ENCODE peak calls at places on chromosomes 7 and 10, in six cellular contexts. E is ovary, J is fibroblast of lung, A is cardiac muscle cell, L is psoas muscle, X is left ventricle myocardium inferior. U is an unnamed sample.

GRCh38 chr7:104966022-104966421 is 48.0 kb upstream of the KMT2E start:
- DNase-seq in E (no peak), J (no peak), A (no peak), L (no peak), X (no peak), U (no peak)

GRCh38 chr7:50721661-50722259 is 60.9 kb downstream of the GRB10 start:
- DNase-seq in E (no peak), J (peak; percentile 46), A (peak; percentile 56), L (no peak), X (peak; percentile 32), U (no peak)

GRCh38 chr7:57876-58275 is 134.5 kb upstream of the FAM20C start:
- DNase-seq in E (peak; percentile 14), J (no peak), A (peak; percentile 47), L (no peak), X (no peak), U (no peak)

GRCh38 chr7:117588352-117588794 is 108.5 kb downstream of the CFTR start:
- DNase-seq in E (no peak), J (peak; percentile 66), A (peak; percentile 59), L (no peak), X (no peak), U (no peak)

GRCh38 chr7:50461695-50462094 is 11.5 kb upstream of the FIGNL1 start:
- DNase-seq in E (no peak), J (no peak), A (no peak), L (no peak), X (no peak), U (no peak)

GRCh38 chr7:1022801-1023465 is 21.4 kb upstream of the GPR146 start:
- DNase-seq in E (no peak), J (no peak), A (no peak), L (no peak), X (no peak), U (no peak)

GRCh38 chr7:28808786-28809533 is 149.2 kb downstream of the TRIL start:
- DNase-seq in E (no peak), J (peak; percentile 30), A (peak; percentile 12), L (no peak), X (no peak), U (peak; percentile 14)

GRCh38 chr10:91391915-91392314 is 18.2 kb upstream of the HECTD2 start:
- DNase-seq in E (no peak), J (no peak), A (no peak), L (no peak), X (no peak), U (peak; percentile 74)

GRCh38 chr10:105726149-105726548 is 1085.1 kb downstream of the SORCS3 start:
- DNase-seq in E (no peak), J (no peak), A (no peak), L (no peak), X (no peak), U (no peak)

GRCh38 chr7:127486654-127487053 is 94.1 kb upstream of the ZNF800 start:
- DNase-seq in E (no peak), J (no peak), A (no peak), L (no peak), X (no peak), U (no peak)

GRCh38 chr7:55074008-55074499 is 55.2 kb downstream of the EGFR start:
- DNase-seq in E (no peak), J (peak; percentile 91), A (peak; percentile 72), L (no peak), X (peak; percentile 42), U (no peak)

GRCh38 chr7:112205348-112206237 is 606 bp downstream of the DOCK4 start:
- DNase-seq in E (peak; percentile 80), J (peak; percentile 77), A (peak; percentile 78), L (peak; percentile 62), X (peak; percentile 73), U (peak; percentile 54)

GRCh38 chr7:117834983-117835664 is 38.1 kb downstream of the CTTNBP2 start:
- DNase-seq in E (no peak), J (no peak), A (no peak), L (no peak), X (no peak), U (peak; percentile 80)

GRCh38 chr10:47031251-47031952 is 120.2 kb downstream of the PTPN20 start:
- DNase-seq in E (no peak), J (no peak), A (no peak), L (peak; percentile 47), X (no peak), U (no peak)

GRCh38 chr10:15208221-15208620 is 39.7 kb upstream of the NMT2 start:
- DNase-seq in E (no peak), J (no peak), A (no peak), L (no peak), X (no peak), U (no peak)

GRCh38 chr7:127438836-127439235 is 46.3 kb upstream of the ZNF800 start:
- DNase-seq in E (no peak), J (peak; percentile 28), A (no peak), L (no peak), X (no peak), U (no peak)

GRCh38 chr7:159122276-159122675 is 22.4 kb downstream of the VIPR2 start:
- DNase-seq in E (no peak), J (no peak), A (no peak), L (no peak), X (no peak), U (no peak)

GRCh38 chr7:88357794-88358533 is 51.3 kb upstream of the STEAP4 start:
- DNase-seq in E (no peak), J (no peak), A (peak; percentile 17), L (no peak), X (no peak), U (no peak)

GRCh38 chr10:23779287-23779686 is 340.4 kb downstream of the OTUD1 start:
- DNase-seq in E (no peak), J (no peak), A (no peak), L (no peak), X (no peak), U (no peak)

GRCh38 chr10:71342850-71343773 is 24.1 kb downstream of the SLC29A3 start:
- DNase-seq in E (no peak), J (peak; percentile 15), A (peak; percentile 7), L (no peak), X (no peak), U (no peak)

GRCh38 chr10:100008708-100009282 is 952 bp downstream of the DNMBP start:
- DNase-seq in E (no peak), J (peak; percentile 28), A (no peak), L (no peak), X (no peak), U (no peak)

GRCh38 chr10:100006241-100006886 is 3.4 kb downstream of the DNMBP start:
- DNase-seq in E (no peak), J (peak; percentile 98), A (peak; percentile 91), L (no peak), X (no peak), U (no peak)

GRCh38 chr10:100008142-100008522 is 1.6 kb downstream of the DNMBP start:
- DNase-seq in E (no peak), J (peak; percentile 76), A (peak; percentile 61), L (no peak), X (no peak), U (no peak)

GRCh38 chr10:100009283-100009792 is 409 bp downstream of the DNMBP start:
- DNase-seq in E (no peak), J (no peak), A (no peak), L (no peak), X (no peak), U (peak; percentile 68)

DNA sequence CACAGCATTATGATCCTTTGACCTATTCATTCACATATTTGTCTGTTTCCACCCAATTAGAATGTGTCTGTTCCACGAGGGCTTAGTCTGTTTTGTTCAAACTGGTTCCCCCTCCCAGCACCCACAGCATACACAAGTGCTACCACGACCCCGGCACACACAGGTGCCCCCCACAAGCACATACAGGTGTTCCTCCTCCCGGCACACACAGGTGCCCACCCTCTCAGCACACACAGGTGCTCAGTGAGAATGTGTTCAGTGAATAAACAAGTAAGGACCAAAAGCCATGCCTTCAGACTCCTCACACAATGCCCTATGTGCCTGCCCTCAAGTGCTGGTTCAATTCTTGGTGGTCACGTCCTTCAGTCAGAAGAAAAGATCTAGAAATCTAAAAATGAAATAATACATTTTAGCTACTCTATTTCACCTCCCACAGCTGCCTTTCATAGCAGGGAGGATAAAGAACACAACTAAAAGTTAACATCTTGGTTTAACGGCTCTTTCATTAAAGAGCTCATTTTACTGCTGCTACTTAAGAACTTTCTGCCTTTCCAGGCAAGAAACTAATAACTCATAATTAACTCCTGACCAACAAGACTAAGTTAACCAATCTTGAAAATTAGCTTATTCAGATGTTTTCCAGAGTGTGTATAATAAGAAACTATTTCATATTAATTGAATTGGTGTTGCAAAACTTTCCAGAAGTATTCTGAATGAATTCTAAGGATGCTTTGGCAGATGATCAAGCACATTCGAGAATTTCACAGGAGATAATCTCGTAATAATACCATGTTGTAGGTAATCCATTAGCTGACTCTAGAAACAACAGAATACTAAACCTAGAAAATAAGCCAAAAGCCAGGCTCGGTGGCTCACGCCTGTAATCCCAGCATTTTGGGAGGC is 2.3 kb downstream of the DNMBP start:
- DNase-seq in E (no peak), J (peak; percentile 46), A (no peak), L (no peak), X (no peak), U (no peak)
- H3K27ac ChIP-seq in E (peak overlapping the region; percentile 54), J (peak overlapping the region; percentile 80), A (no peak overlapping the region), L (peak overlapping the region; percentile 77), X (peak overlapping the region; percentile 92), U (no peak overlapping the region)

DNA sequence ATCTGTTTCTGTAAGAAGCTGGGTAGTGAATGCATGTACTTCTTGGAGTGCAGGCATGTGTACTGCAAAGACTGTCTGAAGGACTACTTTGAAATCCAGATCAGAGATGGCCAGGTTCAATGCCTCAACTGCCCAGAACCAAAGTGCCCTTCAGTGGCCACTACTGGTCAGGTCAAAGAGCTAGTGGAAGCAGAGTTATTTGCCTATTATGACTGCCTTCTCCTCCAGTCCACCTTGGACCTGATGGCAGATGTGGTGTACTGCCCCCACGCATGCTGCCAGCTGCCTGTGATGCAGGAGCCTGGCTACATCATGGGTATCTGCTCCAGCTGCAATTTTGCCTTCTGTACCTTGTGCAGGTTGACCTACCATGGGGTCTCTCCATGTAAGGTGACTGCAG is 18.9 kb upstream of the TMEM140 start:
- DNase-seq in E (no peak), J (no peak), A (no peak), L (no peak), X (no peak), U (no peak)
- H3K27ac ChIP-seq in E (no peak overlapping the region), J (no peak overlapping the region), A (no peak overlapping the region), L (no peak overlapping the region), X (no peak overlapping the region), U (no peak overlapping the region)

DNA sequence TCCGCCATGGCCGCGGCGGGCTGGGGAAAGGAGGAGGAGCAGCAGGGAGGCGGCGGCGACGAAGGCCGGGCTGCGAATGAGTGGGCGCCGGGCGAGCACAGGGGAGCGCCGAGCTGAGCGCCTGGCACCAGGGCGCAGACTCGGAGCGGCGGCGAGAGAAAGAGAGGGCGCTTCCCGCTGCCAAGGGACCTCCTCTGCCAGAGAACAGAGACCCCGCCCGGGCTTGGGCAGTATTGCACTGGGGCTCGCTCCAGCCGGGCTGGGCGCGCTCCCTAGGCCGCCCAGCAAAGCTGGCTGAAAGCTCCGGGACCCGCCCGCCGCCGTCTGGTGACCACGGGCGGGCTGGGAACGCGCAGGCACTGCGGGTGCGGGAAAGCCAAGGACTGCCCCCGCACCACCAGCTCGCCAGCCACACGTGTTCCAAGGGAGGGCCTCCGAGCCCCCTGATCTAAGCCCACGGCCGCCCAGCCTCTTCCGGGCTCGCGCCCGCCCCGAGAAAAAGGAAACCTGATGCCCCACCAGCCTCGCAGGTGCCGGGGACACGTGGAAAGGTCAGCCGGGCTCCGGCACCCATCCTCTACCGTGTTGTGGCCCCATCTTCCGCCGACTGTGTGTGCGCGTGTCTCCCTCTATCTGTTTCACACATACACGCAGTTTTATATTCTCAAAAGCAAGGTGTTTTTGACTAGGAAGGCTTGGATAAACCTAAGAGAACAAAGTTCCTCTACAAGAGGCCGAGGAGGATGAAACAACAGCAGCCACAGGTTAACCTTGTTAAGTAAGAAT is at the start of gene CCDC6:
- DNase-seq in E (peak; percentile 93), J (peak; percentile 92), A (peak; percentile 95), L (peak; percentile 93), X (peak; percentile 92), U (peak; percentile 96)
- H3K27ac ChIP-seq in E (peak within 1 kb of the TSS; percentile 67), J (peak within 1 kb of the TSS; percentile 65), A (peak within 1 kb of the TSS; percentile 89), L (peak within 1 kb of the TSS; percentile 97), X (peak within 1 kb of the TSS; percentile 96), U (peak within 1 kb of the TSS; percentile 97)

GRCh38 chr10:109987828-109988227 is 20.0 kb upstream of the ADD3 start:
- DNase-seq in E (no peak), J (no peak), A (no peak), L (no peak), X (no peak), U (no peak)
- H3K27ac ChIP-seq in E (no peak overlapping the region), J (peak overlapping the region; percentile 1), A (no peak overlapping the region), L (no peak overlapping the region), X (no peak overlapping the region), U (no peak overlapping the region)